ENCODE peak calls at places on chromosome 1, in ten cellular contexts. X, T, Q, C, E, I, P, L, O and F are unnamed samples.

GRCh38 chr1:91613594-91613993 is 112.9 kb downstream of the CDC7 start:
- DNase-seq in X (no peak), T (no peak), Q (no peak), C (no peak), E (no peak), I (peak; percentile 19), P (peak; percentile 25), L (no peak), O (no peak), F (no peak)

GRCh38 chr1:117559139-117559538 is 46.7 kb upstream of the TENT5C start:
- DNase-seq in X (no peak), T (no peak), Q (no peak), C (no peak), E (no peak), I (no peak), P (no peak), L (no peak), O (no peak), F (no peak)

GRCh38 chr1:180151508-180151907 is 3.2 kb upstream of the QSOX1 start:
- DNase-seq in X (no peak), T (no peak), Q (no peak), C (no peak), E (no peak), I (no peak), P (peak; percentile 41), L (peak; percentile 84), O (no peak), F (no peak)

GRCh38 chr1:80639777-80640533 is 1160.8 kb upstream of the ADGRL2 start:
- DNase-seq in X (no peak), T (no peak), Q (no peak), C (no peak), E (no peak), I (no peak), P (no peak), L (no peak), O (no peak), F (no peak)

GRCh38 chr1:206012086-206012859 is 9.1 kb upstream of the RAB7B start:
- DNase-seq in X (peak; percentile 68), T (no peak), Q (peak; percentile 66), C (peak; percentile 14), E (peak; percentile 91), I (peak; percentile 91), P (no peak), L (no peak), O (peak; percentile 56), F (peak; percentile 45)

GRCh38 chr1:13820456-13820855 is 120.5 kb downstream of the PRDM2 start:
- DNase-seq in X (no peak), T (no peak), Q (no peak), C (no peak), E (no peak), I (no peak), P (no peak), L (no peak), O (no peak), F (no peak)

GRCh38 chr1:91826649-91827048 is 59.3 kb downstream of the TGFBR3 start:
- DNase-seq in X (no peak), T (no peak), Q (no peak), C (no peak), E (no peak), I (no peak), P (no peak), L (no peak), O (no peak), F (no peak)

GRCh38 chr1:180176965-180177364 is 22.3 kb downstream of the QSOX1 start:
- DNase-seq in X (no peak), T (no peak), Q (no peak), C (no peak), E (peak; percentile 13), I (no peak), P (no peak), L (no peak), O (no peak), F (no peak)

GRCh38 chr1:6100801-6101783 is 55.4 kb downstream of the KCNAB2 start:
- DNase-seq in X (no peak), T (no peak), Q (no peak), C (no peak), E (peak; percentile 29), I (no peak), P (no peak), L (no peak), O (no peak), F (no peak)

GRCh38 chr1:206836111-206836510 is 29.3 kb upstream of the IL20 start:
- DNase-seq in X (no peak), T (no peak), Q (no peak), C (no peak), E (no peak), I (no peak), P (no peak), L (no peak), O (no peak), F (no peak)

GRCh38 chr1:3623441-3624150 is 1.2 kb upstream of the TPRG1L start:
- DNase-seq in X (no peak), T (no peak), Q (no peak), C (no peak), E (no peak), I (no peak), P (no peak), L (no peak), O (no peak), F (no peak)

GRCh38 chr1:53183277-53183990 is 13.2 kb upstream of the CPT2 start:
- DNase-seq in X (peak; percentile 40), T (no peak), Q (no peak), C (no peak), E (no peak), I (peak; percentile 82), P (no peak), L (no peak), O (peak; percentile 84), F (no peak)

GRCh38 chr1:101025283-101025679 is 303 bp downstream of the DPH5 start:
- DNase-seq in X (no peak), T (peak; percentile 29), Q (peak; percentile 30), C (peak; percentile 9), E (no peak), I (peak; percentile 11), P (no peak), L (no peak), O (peak; percentile 35), F (peak; percentile 40)

GRCh38 chr1:193348126-193349045 is 162.0 kb upstream of the B3GALT2 start:
- DNase-seq in X (no peak), T (no peak), Q (no peak), C (no peak), E (no peak), I (no peak), P (no peak), L (no peak), O (no peak), F (no peak)

GRCh38 chr1:84947536-84948410 is 49.1 kb downstream of the MCOLN2 start:
- DNase-seq in X (no peak), T (no peak), Q (no peak), C (no peak), E (no peak), I (no peak), P (no peak), L (no peak), O (no peak), F (no peak)

GRCh38 chr1:37175666-37176215 is 141.4 kb upstream of the GRIK3 start:
- DNase-seq in X (no peak), T (no peak), Q (no peak), C (no peak), E (no peak), I (no peak), P (no peak), L (no peak), O (peak; percentile 24), F (no peak)

DNA sequence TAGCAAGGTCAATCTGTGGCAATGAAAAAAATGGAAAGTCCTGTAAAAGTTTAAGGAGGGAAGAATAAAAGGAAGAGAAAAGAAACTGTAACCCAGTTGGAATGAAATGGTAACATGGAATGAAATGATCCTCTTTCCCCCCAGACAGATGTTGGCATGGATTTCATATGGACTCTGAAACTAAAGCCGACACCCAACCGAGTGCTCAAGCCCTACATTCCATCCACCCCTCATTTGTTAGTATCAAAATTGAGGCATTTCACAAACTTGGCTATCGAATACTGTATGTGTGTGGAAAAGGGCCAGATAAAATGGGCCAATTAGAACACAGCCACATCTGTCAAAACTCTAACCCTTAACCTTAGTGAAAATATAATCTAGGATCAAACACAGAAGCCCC is 72.7 kb upstream of the RGL1 start:
- DNase-seq in X (no peak), T (no peak), Q (no peak), C (no peak), E (no peak), I (no peak), P (no peak), L (no peak), O (no peak), F (no peak)
- TF ChIP-seq CTCF in X (no peak), T (no peak), Q (no peak), C (no peak), E (no peak), I (no peak), P (no peak), L (no peak), O (no peak), F (no peak)

GRCh38 chr1:23477359-23478144 is 6.4 kb downstream of the ASAP3 start:
- DNase-seq in X (no peak), T (no peak), Q (no peak), C (no peak), E (no peak), I (no peak), P (no peak), L (no peak), O (no peak), F (no peak)
- H3K4me1 ChIP-seq in X (peaks cover 85% of the 10 kb centered on the region), T (peaks cover 6% of the 10 kb centered on the region), Q (peaks cover 36% of the 10 kb centered on the region), C (no peaks in the 10 kb centered on the region), E (peaks cover 39% of the 10 kb centered on the region), I (no peaks in the 10 kb centered on the region), P (peaks cover 22% of the 10 kb centered on the region), L (peaks cover 15% of the 10 kb centered on the region), O (peaks cover 28% of the 10 kb centered on the region), F (peaks cover 25% of the 10 kb centered on the region)

DNA sequence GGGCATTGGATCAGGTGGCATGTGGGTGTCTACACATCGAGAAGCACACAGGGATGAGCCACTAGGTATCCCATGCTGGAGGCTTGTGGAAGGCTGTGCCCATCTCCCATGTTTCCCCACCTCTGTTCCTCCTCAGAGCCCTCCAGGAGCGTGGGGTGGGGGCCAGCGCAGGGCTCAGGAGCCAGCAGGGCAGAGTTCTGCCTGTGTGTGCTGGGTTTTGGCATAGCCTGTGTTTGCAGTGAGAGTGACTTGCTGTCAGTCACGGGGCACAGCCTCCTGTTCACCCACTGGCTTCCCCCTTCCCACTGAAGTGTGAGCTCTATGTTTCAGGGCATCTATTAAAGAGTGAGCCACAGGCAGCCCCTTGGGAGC is 10.4 kb downstream of the IBA57 start:
- DNase-seq in X (no peak), T (no peak), Q (no peak), C (no peak), E (no peak), I (no peak), P (no peak), L (no peak), O (no peak), F (no peak)
- H3K4me3 ChIP-seq in X (peak overlapping the region; percentile 11), T (no peak overlapping the region), Q (no peak overlapping the region), C (no peak overlapping the region), E (no peak overlapping the region), I (no peak overlapping the region), P (no peak overlapping the region), L (no peak overlapping the region), O (no peak overlapping the region), F (no peak overlapping the region)

DNA sequence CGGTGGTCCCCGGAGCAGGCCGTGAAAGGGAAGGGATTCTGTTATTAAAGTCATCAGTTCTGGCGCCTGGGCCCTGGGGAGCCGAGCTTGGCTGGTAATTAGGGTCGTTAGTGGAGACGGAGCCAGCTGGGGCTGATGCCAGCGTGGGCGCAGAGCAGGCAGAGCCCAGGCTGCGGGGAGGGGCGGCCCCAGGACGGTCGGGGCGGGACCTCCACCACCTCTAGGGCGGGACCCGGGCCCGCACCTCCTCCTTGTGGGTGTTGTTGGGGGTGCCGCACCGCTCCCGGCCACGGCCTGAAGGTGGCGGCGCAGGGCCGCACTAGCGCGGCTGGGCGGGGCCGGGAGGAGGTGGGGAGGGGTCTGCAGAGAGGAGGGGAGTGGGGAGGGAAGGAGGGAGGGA is 470.6 kb downstream of the PTPRU start:
- DNase-seq in X (no peak), T (peak; percentile 96), Q (no peak), C (no peak), E (no peak), I (no peak), P (peak; percentile 32), L (peak; percentile 41), O (peak; percentile 40), F (peak; percentile 81)
- TF ChIP-seq CTCF in X (peak; percentile 20), T (peak; percentile 60), Q (no peak), C (no peak), E (no peak), I (no peak), P (peak; percentile 26), L (no peak), O (peak; percentile 82), F (peak; percentile 66)